ENCODE peak calls at places on chromosomes 4 and X, in seven cellular contexts. One of them, this sample, is unnamed.

GRCh38 chrX:118360429-118361125 is 14.7 kb downstream of the WDR44 start:
- DNase-seq in IMR-90: peak; percentile 44
- DNase-seq in K562: no peak
- DNase-seq in upper lobe of left lung: no peak
- DNase-seq in thoracic aorta: no peak
- DNase-seq in CD8-positive, alpha-beta T cell: no peak
- DNase-seq in naive thymus-derived CD4-positive, alpha-beta T cell: no peak
- DNase-seq in this sample: peak; percentile 65

GRCh38 chr4:61663310-61663709 is 463.2 kb downstream of the ADGRL3 start:
- DNase-seq in IMR-90: no peak
- DNase-seq in K562: no peak
- DNase-seq in upper lobe of left lung: peak; percentile 36
- DNase-seq in thoracic aorta: no peak
- DNase-seq in CD8-positive, alpha-beta T cell: no peak
- DNase-seq in naive thymus-derived CD4-positive, alpha-beta T cell: no peak
- DNase-seq in this sample: no peak

GRCh38 chr4:74039065-74039763 is 725 bp upstream of the CXCL3 start:
- DNase-seq in IMR-90: peak; percentile 16
- DNase-seq in K562: no peak
- DNase-seq in upper lobe of left lung: no peak
- DNase-seq in thoracic aorta: no peak
- DNase-seq in CD8-positive, alpha-beta T cell: no peak
- DNase-seq in naive thymus-derived CD4-positive, alpha-beta T cell: no peak
- DNase-seq in this sample: peak; percentile 13

GRCh38 chrX:70359458-70359857 is 63.7 kb upstream of the GDPD2 start:
- DNase-seq in IMR-90: no peak
- DNase-seq in K562: no peak
- DNase-seq in upper lobe of left lung: no peak
- DNase-seq in thoracic aorta: no peak
- DNase-seq in CD8-positive, alpha-beta T cell: no peak
- DNase-seq in naive thymus-derived CD4-positive, alpha-beta T cell: no peak
- DNase-seq in this sample: no peak

GRCh38 chrX:3712080-3712869 is 1.2 kb downstream of the PRKX start:
- DNase-seq in IMR-90: peak; percentile 32
- DNase-seq in K562: peak; percentile 26
- DNase-seq in upper lobe of left lung: no peak
- DNase-seq in thoracic aorta: no peak
- DNase-seq in CD8-positive, alpha-beta T cell: no peak
- DNase-seq in naive thymus-derived CD4-positive, alpha-beta T cell: no peak
- DNase-seq in this sample: peak; percentile 40

GRCh38 chr4:89586318-89586717 is 250.6 kb downstream of the SNCA start:
- DNase-seq in IMR-90: no peak
- DNase-seq in K562: no peak
- DNase-seq in upper lobe of left lung: no peak
- DNase-seq in thoracic aorta: no peak
- DNase-seq in CD8-positive, alpha-beta T cell: no peak
- DNase-seq in naive thymus-derived CD4-positive, alpha-beta T cell: no peak
- DNase-seq in this sample: no peak

GRCh38 chr4:147578057-147578476 is 39.1 kb upstream of the TMEM184C start:
- DNase-seq in IMR-90: peak; percentile 99
- DNase-seq in K562: no peak
- DNase-seq in upper lobe of left lung: no peak
- DNase-seq in thoracic aorta: no peak
- DNase-seq in CD8-positive, alpha-beta T cell: no peak
- DNase-seq in naive thymus-derived CD4-positive, alpha-beta T cell: no peak
- DNase-seq in this sample: peak; percentile 96

GRCh38 chrX:39327255-39327654 is 526.0 kb downstream of the MID1IP1 start:
- DNase-seq in IMR-90: no peak
- DNase-seq in K562: no peak
- DNase-seq in upper lobe of left lung: no peak
- DNase-seq in thoracic aorta: no peak
- DNase-seq in CD8-positive, alpha-beta T cell: no peak
- DNase-seq in naive thymus-derived CD4-positive, alpha-beta T cell: peak; percentile 42
- DNase-seq in this sample: no peak

GRCh38 chr4:16007471-16008095 is 44.6 kb upstream of the FGFBP2 start:
- DNase-seq in IMR-90: no peak
- DNase-seq in K562: no peak
- DNase-seq in upper lobe of left lung: no peak
- DNase-seq in thoracic aorta: no peak
- DNase-seq in CD8-positive, alpha-beta T cell: no peak
- DNase-seq in naive thymus-derived CD4-positive, alpha-beta T cell: no peak
- DNase-seq in this sample: no peak

GRCh38 chr4:16001484-16001858 is 38.5 kb upstream of the FGFBP2 start:
- DNase-seq in IMR-90: peak; percentile 72
- DNase-seq in K562: peak; percentile 64
- DNase-seq in upper lobe of left lung: no peak
- DNase-seq in thoracic aorta: peak; percentile 22
- DNase-seq in CD8-positive, alpha-beta T cell: peak; percentile 15
- DNase-seq in naive thymus-derived CD4-positive, alpha-beta T cell: peak; percentile 46
- DNase-seq in this sample: peak; percentile 63

GRCh38 chr4:16000708-16001483 is 37.9 kb upstream of the FGFBP2 start:
- DNase-seq in IMR-90: no peak
- DNase-seq in K562: no peak
- DNase-seq in upper lobe of left lung: peak; percentile 16
- DNase-seq in thoracic aorta: no peak
- DNase-seq in CD8-positive, alpha-beta T cell: no peak
- DNase-seq in naive thymus-derived CD4-positive, alpha-beta T cell: no peak
- DNase-seq in this sample: no peak

GRCh38 chr4:16011173-16011572 is 48.2 kb upstream of the FGFBP2 start:
- DNase-seq in IMR-90: no peak
- DNase-seq in K562: no peak
- DNase-seq in upper lobe of left lung: no peak
- DNase-seq in thoracic aorta: no peak
- DNase-seq in CD8-positive, alpha-beta T cell: no peak
- DNase-seq in naive thymus-derived CD4-positive, alpha-beta T cell: no peak
- DNase-seq in this sample: no peak

GRCh38 chr4:16005671-16006070 is 42.7 kb upstream of the FGFBP2 start:
- DNase-seq in IMR-90: no peak
- DNase-seq in K562: no peak
- DNase-seq in upper lobe of left lung: no peak
- DNase-seq in thoracic aorta: no peak
- DNase-seq in CD8-positive, alpha-beta T cell: no peak
- DNase-seq in naive thymus-derived CD4-positive, alpha-beta T cell: no peak
- DNase-seq in this sample: no peak
- H3K36me3 ChIP-seq in IMR-90: no peaks in the 10 kb centered on the region
- H3K36me3 ChIP-seq in K562: no peaks in the 10 kb centered on the region
- H3K36me3 ChIP-seq in upper lobe of left lung: no peaks in the 10 kb centered on the region
- H3K36me3 ChIP-seq in thoracic aorta: no peaks in the 10 kb centered on the region
- H3K36me3 ChIP-seq in CD8-positive, alpha-beta T cell: no peaks in the 10 kb centered on the region
- H3K36me3 ChIP-seq in naive thymus-derived CD4-positive, alpha-beta T cell: no peaks in the 10 kb centered on the region
- H3K36me3 ChIP-seq in this sample: no peaks in the 10 kb centered on the region

DNA sequence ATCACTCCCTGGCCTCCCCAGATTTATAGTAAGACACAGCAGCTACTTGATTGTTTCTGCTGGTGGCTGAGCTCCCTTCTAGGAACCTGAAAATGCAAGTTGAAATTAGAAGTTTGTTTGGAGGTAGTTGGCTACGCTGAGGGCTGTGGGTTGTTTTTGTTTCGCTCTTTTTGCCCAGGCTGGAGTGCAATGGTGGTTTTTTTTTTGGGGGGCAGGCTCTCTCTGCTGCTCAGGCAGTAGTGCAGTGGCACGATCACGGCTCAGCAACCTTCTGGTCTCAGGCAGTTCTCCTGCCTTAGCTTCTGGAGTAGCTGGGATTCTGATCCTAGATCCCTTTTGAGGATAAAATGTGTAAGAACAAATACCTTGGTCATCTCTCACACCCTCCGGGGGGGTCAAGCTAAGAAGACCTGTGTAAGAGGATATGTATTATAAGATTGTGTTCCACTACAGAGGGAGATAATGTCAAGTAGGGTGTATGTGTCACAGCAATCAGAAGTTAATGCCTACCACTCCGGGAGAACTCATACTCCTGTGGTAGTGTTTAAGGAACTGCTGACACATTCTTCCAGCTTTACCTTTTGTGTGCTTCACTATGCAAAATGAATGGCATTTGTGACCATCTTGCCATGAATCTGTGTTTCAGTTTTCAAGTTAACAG is 9.7 kb downstream of the JADE1 start:
- DNase-seq in IMR-90: peak; percentile 33
- DNase-seq in K562: no peak
- DNase-seq in upper lobe of left lung: no peak
- DNase-seq in thoracic aorta: no peak
- DNase-seq in CD8-positive, alpha-beta T cell: no peak
- DNase-seq in naive thymus-derived CD4-positive, alpha-beta T cell: no peak
- DNase-seq in this sample: no peak
- H3K4me1 ChIP-seq in IMR-90: peaks cover 10% of the 10 kb centered on the region
- H3K4me1 ChIP-seq in K562: peaks cover 8% of the 10 kb centered on the region
- H3K4me1 ChIP-seq in upper lobe of left lung: peaks cover 12% of the 10 kb centered on the region
- H3K4me1 ChIP-seq in thoracic aorta: peaks cover 14% of the 10 kb centered on the region
- H3K4me1 ChIP-seq in CD8-positive, alpha-beta T cell: peaks cover 22% of the 10 kb centered on the region
- H3K4me1 ChIP-seq in naive thymus-derived CD4-positive, alpha-beta T cell: peaks cover 22% of the 10 kb centered on the region
- H3K4me1 ChIP-seq in this sample: peaks cover 14% of the 10 kb centered on the region

GRCh38 chr4:102505708-102506107 is 4.5 kb downstream of the NFKB1 start:
- DNase-seq in IMR-90: no peak
- DNase-seq in K562: no peak
- DNase-seq in upper lobe of left lung: no peak
- DNase-seq in thoracic aorta: no peak
- DNase-seq in CD8-positive, alpha-beta T cell: no peak
- DNase-seq in naive thymus-derived CD4-positive, alpha-beta T cell: no peak
- DNase-seq in this sample: no peak
- H3K36me3 ChIP-seq in IMR-90: no peaks in the 10 kb centered on the region
- H3K36me3 ChIP-seq in K562: no peaks in the 10 kb centered on the region
- H3K36me3 ChIP-seq in upper lobe of left lung: no peaks in the 10 kb centered on the region
- H3K36me3 ChIP-seq in thoracic aorta: no peaks in the 10 kb centered on the region
- H3K36me3 ChIP-seq in CD8-positive, alpha-beta T cell: no peaks in the 10 kb centered on the region
- H3K36me3 ChIP-seq in naive thymus-derived CD4-positive, alpha-beta T cell: no peaks in the 10 kb centered on the region
- H3K36me3 ChIP-seq in this sample: no peaks in the 10 kb centered on the region

DNA sequence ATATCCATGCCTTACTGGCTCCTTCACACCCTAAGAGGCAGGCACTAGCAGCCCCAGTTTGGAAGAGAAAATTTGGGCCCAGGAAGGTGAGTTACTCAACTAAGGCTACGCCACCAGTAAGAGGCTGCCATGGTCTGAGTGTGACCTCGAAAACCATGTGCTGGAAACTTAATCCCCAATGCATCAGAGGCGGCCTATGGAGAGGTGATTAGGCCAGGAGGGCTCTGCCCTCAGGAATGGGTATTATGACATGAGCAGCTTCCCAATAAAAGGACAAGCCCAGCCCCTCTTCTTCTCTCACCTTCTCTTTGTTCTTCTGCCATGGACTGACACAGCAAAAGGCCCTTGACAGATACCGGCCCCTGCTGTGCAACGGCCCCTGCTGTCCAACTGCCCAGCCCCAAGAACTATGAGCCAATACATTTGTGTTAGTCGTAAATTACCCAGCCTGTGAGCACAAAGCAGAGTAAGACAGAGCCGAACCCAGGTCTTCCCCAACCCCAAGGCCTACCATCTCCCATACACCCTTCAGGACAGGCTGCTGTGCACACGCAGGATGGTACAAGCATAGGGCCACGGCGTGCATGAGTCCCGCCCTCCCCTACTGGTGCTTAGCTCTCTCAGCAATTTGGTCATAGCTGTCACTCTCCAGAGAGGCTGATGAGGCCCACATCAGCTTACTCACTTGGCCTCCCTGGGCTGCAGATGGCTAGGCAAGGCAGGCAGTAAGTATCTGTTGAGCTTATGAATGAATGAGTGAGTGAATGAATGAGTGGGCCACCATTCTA is 14.2 kb downstream of the WDR1 start:
- DNase-seq in IMR-90: no peak
- DNase-seq in K562: no peak
- DNase-seq in upper lobe of left lung: no peak
- DNase-seq in thoracic aorta: no peak
- DNase-seq in CD8-positive, alpha-beta T cell: no peak
- DNase-seq in naive thymus-derived CD4-positive, alpha-beta T cell: no peak
- DNase-seq in this sample: peak; percentile 57
- H3K4me1 ChIP-seq in IMR-90: peaks cover 55% of the 10 kb centered on the region
- H3K4me1 ChIP-seq in K562: peaks cover 18% of the 10 kb centered on the region
- H3K4me1 ChIP-seq in upper lobe of left lung: peaks cover 72% of the 10 kb centered on the region
- H3K4me1 ChIP-seq in thoracic aorta: peaks cover 73% of the 10 kb centered on the region
- H3K4me1 ChIP-seq in CD8-positive, alpha-beta T cell: peaks cover 97% of the 10 kb centered on the region
- H3K4me1 ChIP-seq in naive thymus-derived CD4-positive, alpha-beta T cell: peaks cover 77% of the 10 kb centered on the region
- H3K4me1 ChIP-seq in this sample: peaks cover 43% of the 10 kb centered on the region

GRCh38 chrX:77519765-77520164 is 72.6 kb downstream of the FGF16 start:
- DNase-seq in IMR-90: no peak
- DNase-seq in K562: no peak
- DNase-seq in upper lobe of left lung: no peak
- DNase-seq in thoracic aorta: no peak
- DNase-seq in CD8-positive, alpha-beta T cell: no peak
- DNase-seq in naive thymus-derived CD4-positive, alpha-beta T cell: no peak
- DNase-seq in this sample: no peak
- H3K36me3 ChIP-seq in IMR-90: peaks cover 4% of the 10 kb centered on the region
- H3K36me3 ChIP-seq in K562: peaks cover 11% of the 10 kb centered on the region
- H3K36me3 ChIP-seq in upper lobe of left lung: no peaks in the 10 kb centered on the region
- H3K36me3 ChIP-seq in thoracic aorta: peaks cover 5% of the 10 kb centered on the region
- H3K36me3 ChIP-seq in CD8-positive, alpha-beta T cell: peaks cover 6% of the 10 kb centered on the region
- H3K36me3 ChIP-seq in naive thymus-derived CD4-positive, alpha-beta T cell: peaks cover 7% of the 10 kb centered on the region
- H3K36me3 ChIP-seq in this sample: no peaks in the 10 kb centered on the region

GRCh38 chr4:100823066-100823992 is 305.5 kb upstream of the EMCN start:
- DNase-seq in IMR-90: no peak
- DNase-seq in K562: no peak
- DNase-seq in upper lobe of left lung: no peak
- DNase-seq in thoracic aorta: no peak
- DNase-seq in CD8-positive, alpha-beta T cell: no peak
- DNase-seq in naive thymus-derived CD4-positive, alpha-beta T cell: no peak
- DNase-seq in this sample: no peak
- H3K4me1 ChIP-seq in IMR-90: no peaks in the 10 kb centered on the region
- H3K4me1 ChIP-seq in K562: no peaks in the 10 kb centered on the region
- H3K4me1 ChIP-seq in upper lobe of left lung: no peaks in the 10 kb centered on the region
- H3K4me1 ChIP-seq in thoracic aorta: no peaks in the 10 kb centered on the region
- H3K4me1 ChIP-seq in CD8-positive, alpha-beta T cell: no peaks in the 10 kb centered on the region
- H3K4me1 ChIP-seq in naive thymus-derived CD4-positive, alpha-beta T cell: no peaks in the 10 kb centered on the region
- H3K4me1 ChIP-seq in this sample: no peaks in the 10 kb centered on the region

This sample was measured in fibroblast of lung.